ENCODE peak calls at places on chromosomes 3 and 15, in eight cellular contexts. U, J, X, V, Z, N, Q and Y are unnamed samples.

GRCh38 chr15:28975766-28976179 is 90.0 kb downstream of the APBA2 start:
- DNase-seq in U (peak), J (no peak), X (peak), V (peak), Z (no peak), N (no peak), Q (peak), Y (no peak)

GRCh38 chr15:40829155-40829554 is 647 bp upstream of the PPP1R14D start:
- DNase-seq in U (no peak), J (no peak), X (no peak), V (no peak), Z (no peak), N (no peak), Q (no peak), Y (no peak)

GRCh38 chr3:69712933-69713332 is 26.3 kb upstream of the MITF start:
- DNase-seq in U (no peak), J (no peak), X (no peak), V (no peak), Z (no peak), N (no peak), Q (no peak), Y (no peak)

GRCh38 chr3:129549006-129549800 is 6.2 kb downstream of the H1-8 start:
- DNase-seq in U (peak), J (no peak), X (no peak), V (no peak), Z (no peak), N (no peak), Q (peak), Y (no peak)

GRCh38 chr15:40054746-40055575 is 16.0 kb upstream of the SRP14 start:
- DNase-seq in U (peak), J (no peak), X (no peak), V (peak), Z (no peak), N (peak), Q (no peak), Y (peak)

GRCh38 chr3:111998661-111999641 is at the start of gene TAGLN3:
- DNase-seq in U (peak), J (no peak), X (peak), V (peak), Z (no peak), N (peak), Q (no peak), Y (peak)

GRCh38 chr3:110881069-110881468 is 190.5 kb upstream of the NECTIN3 start:
- DNase-seq in U (peak), J (no peak), X (no peak), V (no peak), Z (no peak), N (peak), Q (peak), Y (no peak)

GRCh38 chr15:60083318-60083717 is 79.2 kb downstream of the FOXB1 start:
- DNase-seq in U (peak), J (no peak), X (no peak), V (no peak), Z (no peak), N (no peak), Q (no peak), Y (no peak)

GRCh38 chr3:55531266-55531665 is 44.2 kb upstream of the WNT5A start:
- DNase-seq in U (no peak), J (no peak), X (no peak), V (no peak), Z (no peak), N (no peak), Q (no peak), Y (no peak)

GRCh38 chr3:177141471-177141870 is 55.8 kb downstream of the TBL1XR1 start:
- DNase-seq in U (no peak), J (no peak), X (no peak), V (no peak), Z (no peak), N (no peak), Q (no peak), Y (no peak)

GRCh38 chr15:75713338-75713895 is 769 bp upstream of the CSPG4 start:
- DNase-seq in U (no peak), J (peak), X (no peak), V (no peak), Z (no peak), N (no peak), Q (peak), Y (no peak)

GRCh38 chr3:14227866-14228265 is 49.2 kb downstream of the LSM3 start:
- DNase-seq in U (peak), J (no peak), X (no peak), V (no peak), Z (no peak), N (no peak), Q (no peak), Y (no peak)

GRCh38 chr3:24242012-24242698 is 252.5 kb downstream of the THRB start:
- DNase-seq in U (peak), J (no peak), X (no peak), V (no peak), Z (no peak), N (no peak), Q (peak), Y (no peak)

GRCh38 chr3:127951276-127951675 is 36.2 kb downstream of the KBTBD12 start:
- DNase-seq in U (peak), J (no peak), X (no peak), V (no peak), Z (no peak), N (no peak), Q (no peak), Y (no peak)

GRCh38 chr3:38247366-38248035 is 18.1 kb upstream of the SLC22A13 start:
- DNase-seq in U (peak), J (no peak), X (no peak), V (no peak), Z (peak), N (no peak), Q (peak), Y (no peak)
- TF ChIP-seq CTCF in U (peak), J (no peak), X (no peak), V (no peak), Z (peak), N (peak), Q (peak), Y (no peak)

DNA sequence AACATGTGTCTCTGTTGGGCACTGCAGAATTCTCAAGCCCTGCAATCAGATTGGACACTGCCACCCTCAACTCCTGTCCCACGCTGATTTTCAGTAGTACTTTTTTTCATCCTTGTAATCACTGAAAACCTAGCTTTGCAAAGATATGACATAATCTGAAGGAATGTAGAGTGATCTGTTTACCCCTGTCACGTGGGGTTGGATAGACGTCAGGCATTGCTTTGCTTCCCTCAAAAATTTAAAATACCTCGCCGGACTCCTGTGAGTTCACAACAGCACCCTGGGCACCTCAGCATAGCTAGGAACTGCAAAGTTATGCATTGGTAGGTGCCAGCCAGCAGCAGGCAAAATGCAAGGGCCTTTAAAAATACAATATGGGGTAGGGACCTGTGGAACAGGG is 71.1 kb upstream of the OXTR start:
- DNase-seq in U (no peak), J (no peak), X (no peak), V (no peak), Z (no peak), N (no peak), Q (peak), Y (no peak)
- TF ChIP-seq CTCF in U (no peak), J (no peak), X (no peak), V (no peak), Z (no peak), N (no peak), Q (no peak), Y (no peak)

DNA sequence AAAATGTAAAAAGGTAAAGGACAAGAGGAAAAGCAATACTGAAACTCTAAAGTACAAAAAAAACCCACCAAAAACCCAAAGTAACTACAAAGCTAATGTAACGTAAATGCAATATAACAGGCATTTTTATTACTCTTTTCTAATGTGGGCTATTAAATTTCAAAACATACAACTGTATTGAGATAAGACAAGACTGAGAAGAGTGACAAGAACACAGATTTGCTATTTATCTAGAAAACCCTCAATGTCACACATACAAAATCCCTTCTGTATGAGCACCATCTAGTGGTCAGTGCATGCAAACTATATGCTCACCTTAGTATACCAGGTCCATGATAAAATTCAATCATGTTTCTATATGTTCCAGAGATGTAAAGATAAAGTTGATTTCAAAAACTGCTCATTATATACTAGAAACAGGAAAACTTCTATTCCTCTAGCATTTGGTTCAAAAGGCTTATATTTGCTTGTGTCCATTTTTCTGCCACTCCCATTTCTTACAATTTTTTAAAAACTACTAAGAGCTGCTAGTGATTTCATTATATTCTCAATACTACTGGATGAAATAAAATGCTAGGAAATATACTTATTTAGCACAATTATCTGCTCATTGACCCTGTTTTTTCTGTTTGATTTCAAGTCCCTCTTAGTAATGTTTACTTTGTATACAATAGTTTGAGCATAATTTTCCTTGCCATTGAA is 111.4 kb downstream of the DLG1 start:
- DNase-seq in U (peak), J (no peak), X (no peak), V (peak), Z (peak), N (no peak), Q (peak), Y (peak)
- TF ChIP-seq CTCF in U (peak), J (peak), X (peak), V (peak), Z (peak), N (peak), Q (peak), Y (peak)

GRCh38 chr3:190492129-190492528 is 21.8 kb upstream of the IL1RAP start:
- DNase-seq in U (no peak), J (no peak), X (no peak), V (no peak), Z (no peak), N (no peak), Q (no peak), Y (no peak)
- TF ChIP-seq CTCF in U (no peak), J (no peak), X (no peak), V (no peak), Z (no peak), N (no peak), Q (no peak), Y (no peak)

GRCh38 chr3:117790256-117790987 is 1080.8 kb downstream of the TUSC7 start:
- DNase-seq in U (no peak), J (no peak), X (no peak), V (no peak), Z (no peak), N (no peak), Q (no peak), Y (no peak)

GRCh38 chr3:117788499-117788898 is 1078.9 kb downstream of the TUSC7 start:
- DNase-seq in U (no peak), J (no peak), X (no peak), V (no peak), Z (no peak), N (no peak), Q (no peak), Y (no peak)

GRCh38 chr3:117788086-117788485 is 1078.5 kb downstream of the TUSC7 start:
- DNase-seq in U (peak), J (no peak), X (no peak), V (no peak), Z (no peak), N (peak), Q (peak), Y (no peak)

GRCh38 chr3:117786339-117786738 is 1076.8 kb downstream of the TUSC7 start:
- DNase-seq in U (no peak), J (no peak), X (no peak), V (no peak), Z (no peak), N (no peak), Q (no peak), Y (no peak)
- TF ChIP-seq CTCF in U (no peak), J (no peak), X (no peak), V (no peak), Z (no peak), N (no peak), Q (no peak), Y (no peak)

GRCh38 chr15:73683624-73684536 is at the start of gene CD276:
- DNase-seq in U (peak), J (peak), X (peak), V (peak), Z (no peak), N (peak), Q (peak), Y (peak)
- TF ChIP-seq CTCF in U (peak), J (peak), X (peak), V (peak), Z (peak), N (peak), Q (peak), Y (no peak)

DNA sequence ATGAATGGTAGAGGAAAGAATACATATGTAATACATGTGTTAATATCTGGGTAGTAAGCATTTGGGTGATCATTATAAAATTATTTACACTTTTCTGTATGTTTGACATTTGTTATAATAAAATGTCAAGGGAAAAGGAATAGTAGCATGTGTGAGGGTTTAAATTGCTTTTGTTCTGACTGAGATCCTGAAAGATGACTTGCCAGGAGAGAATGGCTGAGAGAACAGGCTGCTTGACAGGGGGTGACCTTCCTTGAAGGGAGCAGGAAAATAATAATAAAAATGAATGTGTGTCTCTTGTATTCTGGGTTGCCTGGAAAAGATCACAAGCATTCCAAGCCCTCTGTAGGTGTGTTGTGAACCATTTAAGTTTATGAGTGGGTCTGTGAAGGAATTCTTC is 1178.9 kb downstream of the ZPLD1 start:
- DNase-seq in U (no peak), J (no peak), X (no peak), V (no peak), Z (no peak), N (no peak), Q (no peak), Y (no peak)
- TF ChIP-seq CTCF in U (no peak), J (no peak), X (no peak), V (no peak), Z (no peak), N (no peak), Q (no peak), Y (no peak)